ENCODE peak calls at places on chromosomes 3 and 15, in four cellular contexts. D, F, L and J are unnamed samples.

GRCh38 chr15:37758412-37758811 is 176.0 kb upstream of the TMCO5A start:
- DNase-seq in D (no peak), L (no peak), F (peak), J (no peak)

GRCh38 chr3:15682766-15683165 is 81.2 kb downstream of the BTD start:
- DNase-seq in D (no peak), L (no peak), F (no peak), J (no peak)

GRCh38 chr3:46351646-46352045 is 2.3 kb upstream of the CCR2 start:
- DNase-seq in D (no peak), L (no peak), F (no peak), J (no peak)

GRCh38 chr3:13260259-13261103 is 159.6 kb downstream of the NUP210 start:
- DNase-seq in L (no peak), D (no peak), F (no peak), J (no peak)

GRCh38 chr3:40042752-40043443 is 233.5 kb downstream of the MYRIP start:
- DNase-seq in D (no peak), F (no peak), L (peak), J (no peak)

GRCh38 chr15:92801774-92802464 is 98.2 kb upstream of the CHD2 start:
- DNase-seq in F (no peak), D (peak), L (no peak), J (no peak)

GRCh38 chr3:55488398-55489055 is 1.4 kb upstream of the WNT5A start:
- DNase-seq in L (peak), F (peak), D (peak), J (no peak)

GRCh38 chr3:184730924-184731323 is 19.1 kb upstream of the MAGEF1 start:
- DNase-seq in L (no peak), F (no peak), D (no peak), J (no peak)

GRCh38 chr15:74179101-74179841 is 5.8 kb downstream of the ISLR start:
- DNase-seq in F (peak), L (no peak), D (peak), J (no peak)

GRCh38 chr3:101963902-101964362 is 114.6 kb downstream of the NFKBIZ start:
- DNase-seq in L (no peak), D (no peak), F (no peak), J (no peak)

GRCh38 chr3:46715507-46716175 is 2.0 kb downstream of the PRSS50 start:
- DNase-seq in D (no peak), L (no peak), F (peak), J (no peak)

GRCh38 chr3:181855825-181856224 is 144.1 kb downstream of the SOX2 start:
- DNase-seq in F (no peak), D (no peak), L (no peak), J (no peak)

GRCh38 chr3:194346621-194347020 is 4.5 kb downstream of the CPN2 start:
- DNase-seq in F (no peak), D (no peak), L (no peak), J (no peak)

GRCh38 chr3:119594066-119594465 is 3.6 kb upstream of the PLA1A start:
- DNase-seq in F (no peak), L (no peak), D (no peak), J (no peak)